ENCODE peak calls at places on chromosomes 6 and 20, in eight cellular contexts. Z is prostate gland, P is HCT116, T is spleen, B is K562, E is Panc1, W is stomach, O is transverse colon. C is an unnamed sample.

GRCh38 chr6:78851156-78851555 is 16.2 kb upstream of the IRAK1BP1 start:
- DNase-seq in O (no peak), E (no peak), Z (no peak), B (no peak), P (no peak), W (no peak), T (no peak), C (no peak)

GRCh38 chr6:139496654-139497343 is 122.4 kb upstream of the CITED2 start:
- DNase-seq in Z (no peak), B (peak), O (no peak), T (no peak), E (no peak), W (no peak), P (no peak), C (no peak)

GRCh38 chr6:169406794-169407193 is 153.1 kb upstream of the THBS2 start:
- DNase-seq in P (no peak), T (no peak), B (no peak), O (no peak), Z (no peak), E (no peak), W (no peak), C (no peak)

GRCh38 chr6:64874776-64875175 is 832.2 kb downstream of the EYS start:
- DNase-seq in B (no peak), E (no peak), T (no peak), Z (no peak), W (no peak), O (no peak), P (no peak), C (no peak)

GRCh38 chr20:34401741-34402455 is 38.8 kb downstream of the ITCH start:
- DNase-seq in P (no peak), W (no peak), T (no peak), O (no peak), Z (no peak), B (no peak), E (no peak), C (no peak)

GRCh38 chr6:129370268-129370916 is 339.6 kb downstream of the ARHGAP18 start:
- DNase-seq in E (peak), Z (peak), O (peak), T (no peak), W (peak), B (peak), P (peak), C (no peak)

GRCh38 chr6:97689078-97689754 is 406.2 kb upstream of the MMS22L start:
- DNase-seq in T (no peak), O (no peak), B (no peak), P (no peak), E (no peak), W (no peak), Z (no peak), C (no peak)

GRCh38 chr20:63448050-63448449 is 24.4 kb downstream of the KCNQ2 start:
- DNase-seq in O (peak), E (no peak), W (no peak), T (no peak), P (no peak), B (no peak), Z (no peak), C (no peak)

GRCh38 chr20:34768105-34768504 is 57.3 kb downstream of the NCOA6 start:
- DNase-seq in Z (no peak), E (no peak), O (no peak), B (no peak), P (no peak), W (no peak), T (no peak), C (no peak)

GRCh38 chr20:43040427-43040826 is 149.3 kb downstream of the PTPRT start:
- DNase-seq in W (no peak), P (no peak), Z (no peak), T (no peak), O (no peak), B (peak), E (no peak), C (no peak)

GRCh38 chr20:37575884-37576283 is 48.2 kb upstream of the BLCAP start:
- DNase-seq in Z (no peak), O (no peak), E (no peak), B (no peak), T (no peak), P (no peak), W (no peak), C (peak)

GRCh38 chr20:20207291-20207690 is 155.0 kb downstream of the CFAP61 start:
- DNase-seq in P (no peak), T (no peak), Z (no peak), W (no peak), B (no peak), E (no peak), O (no peak), C (no peak)

GRCh38 chr20:33828326-33828834 is 17.2 kb downstream of the CHMP4B start:
- DNase-seq in E (no peak), Z (no peak), B (no peak), W (no peak), O (no peak), P (no peak), T (no peak), C (no peak)

GRCh38 chr6:83126807-83127206 is 59.3 kb downstream of the DOP1A start:
- DNase-seq in Z (no peak), E (no peak), W (no peak), P (no peak), T (no peak), B (peak), O (no peak), C (no peak)

GRCh38 chr6:105936972-105937371 is 149.2 kb upstream of the PRDM1 start:
- DNase-seq in P (no peak), B (no peak), E (no peak), Z (no peak), O (no peak), T (no peak), W (no peak), C (no peak)

GRCh38 chr6:56689114-56689513 is 46.4 kb upstream of the DST start:
- DNase-seq in E (no peak), P (no peak), O (no peak), Z (no peak), B (no peak), T (no peak), W (no peak), C (no peak)
- H3K4me3 ChIP-seq in E (peak), P (no peak), O (no peak), Z (no peak), B (no peak), T (no peak), W (no peak), C (peak)

DNA sequence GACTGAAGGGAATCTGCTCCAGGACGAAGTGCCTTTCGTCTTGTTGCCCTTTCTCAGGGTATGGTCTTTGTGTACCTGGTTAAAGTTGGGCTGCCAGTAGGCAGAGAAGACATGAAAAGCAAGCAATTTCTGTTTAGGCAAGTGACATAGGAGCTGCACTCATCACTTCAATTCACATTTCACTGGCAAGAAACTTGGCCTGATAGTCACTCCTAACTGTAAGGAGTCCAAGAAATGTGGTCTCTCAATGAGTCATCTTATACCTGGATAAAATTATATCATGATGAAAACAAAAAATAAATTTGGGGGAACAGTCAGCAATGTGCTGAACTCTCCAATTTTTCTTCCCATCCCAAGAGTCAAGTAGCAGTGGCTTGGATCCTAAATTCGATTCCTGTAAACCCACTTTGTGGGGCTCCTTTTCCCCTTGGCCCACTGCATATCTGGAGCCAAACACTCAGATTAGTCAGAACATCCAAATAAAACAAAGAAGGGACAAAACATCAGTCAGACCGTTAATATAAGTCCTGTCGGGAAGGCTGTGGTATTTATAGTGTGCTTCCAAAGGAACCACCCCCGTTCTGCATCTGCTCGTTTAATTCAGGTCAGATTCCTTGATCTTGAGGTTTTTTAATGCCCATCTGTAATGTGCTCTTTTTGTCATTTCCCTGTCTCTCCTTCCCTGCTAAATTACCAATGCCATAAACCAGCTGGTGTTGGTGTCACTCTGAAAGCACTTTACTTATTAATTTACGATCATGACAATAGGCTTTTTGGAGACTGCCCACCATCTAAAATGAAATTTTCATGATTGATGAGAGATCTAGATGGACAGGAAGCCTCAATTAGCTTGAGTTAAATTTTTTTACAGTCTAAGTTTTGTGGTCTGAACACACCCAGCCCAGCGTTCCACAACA is 5.1 kb upstream of the GABRR1 start:
- DNase-seq in T (no peak), W (no peak), O (no peak), B (no peak), Z (no peak), P (no peak), E (no peak), C (no peak)
- TF ChIP-seq POLR2AphosphoS5 in T (no peak), W (no peak), O (no peak), B (no peak), Z (peak), P (no peak), E (no peak), C (no peak)

GRCh38 chr6:13380761-13381160 is 52.4 kb upstream of the TBC1D7 start:
- DNase-seq in E (no peak), B (peak), P (no peak), W (no peak), T (no peak), Z (no peak), O (no peak), C (no peak)

GRCh38 chr6:13383280-13384163 is 55.2 kb upstream of the TBC1D7 start:
- DNase-seq in P (no peak), E (no peak), Z (peak), B (no peak), T (no peak), O (no peak), W (no peak), C (no peak)

GRCh38 chr6:13377054-13377758 is 48.9 kb upstream of the TBC1D7 start:
- DNase-seq in Z (no peak), O (no peak), B (no peak), P (no peak), T (no peak), W (no peak), E (no peak), C (no peak)

GRCh38 chr6:13375360-13375878 is 47.1 kb upstream of the TBC1D7 start:
- DNase-seq in Z (no peak), P (no peak), E (no peak), T (no peak), B (no peak), O (no peak), W (no peak), C (no peak)

DNA sequence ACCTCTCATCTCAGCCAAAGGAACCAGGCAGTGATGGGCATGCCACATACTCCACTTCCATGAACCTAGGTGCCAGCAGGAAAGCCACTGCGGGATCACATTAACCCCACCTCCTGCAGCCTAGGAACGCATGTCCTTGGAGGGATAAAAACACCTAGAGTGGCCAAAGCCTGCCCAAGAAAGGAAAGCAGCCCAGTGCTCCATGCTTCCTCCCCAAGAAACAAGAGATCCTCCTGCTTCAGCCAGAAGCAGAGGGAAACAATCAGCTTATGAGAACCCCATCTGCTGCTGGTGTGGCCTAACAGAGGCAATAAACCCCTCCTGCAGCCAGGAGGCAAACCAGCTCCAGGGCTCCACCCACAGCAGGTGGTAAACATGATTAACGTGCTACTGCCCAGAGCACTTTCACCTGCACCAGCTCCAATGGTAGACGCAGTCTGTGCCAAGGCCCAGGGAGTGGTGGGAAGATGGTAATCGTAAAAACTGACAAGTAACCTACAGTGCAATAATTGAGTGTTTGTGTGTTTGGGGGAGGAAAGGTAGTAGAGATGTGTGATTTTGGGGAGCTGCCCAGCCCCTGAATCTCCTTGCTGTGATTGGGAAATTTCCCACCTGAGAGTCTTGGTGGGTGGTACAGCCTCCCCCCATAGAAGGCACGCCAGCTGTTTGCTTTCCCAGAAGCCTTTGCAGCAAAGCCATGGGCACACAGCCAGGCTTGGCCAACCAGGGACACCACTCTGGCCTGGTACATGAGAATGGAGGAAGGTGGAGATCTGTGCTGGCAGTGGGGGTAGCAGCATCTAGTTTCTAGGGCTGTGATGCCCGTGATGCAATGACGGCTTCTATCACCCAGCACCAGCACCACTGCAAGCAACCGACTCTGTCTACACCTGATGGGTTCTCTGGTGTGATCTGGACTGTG is 50.6 kb upstream of the TBC1D7 start:
- DNase-seq in T (no peak), B (no peak), E (no peak), O (peak), P (no peak), W (peak), Z (peak), C (no peak)
- TF ChIP-seq CTCF in T (no peak), B (no peak), E (no peak), O (no peak), P (peak), W (peak), Z (peak), C (no peak)

GRCh38 chr6:3194535-3195376 is 32.7 kb downstream of the TUBB2B start:
- DNase-seq in T (no peak), Z (no peak), B (peak), E (no peak), O (no peak), P (no peak), W (no peak), C (no peak)

GRCh38 chr6:3196770-3197169 is 30.7 kb downstream of the TUBB2B start:
- DNase-seq in P (no peak), E (no peak), Z (no peak), B (peak), W (no peak), T (no peak), O (no peak), C (no peak)

GRCh38 chr6:3195695-3196497 is 31.6 kb downstream of the TUBB2B start:
- DNase-seq in O (no peak), Z (no peak), E (no peak), W (no peak), B (peak), T (no peak), P (peak), C (no peak)

GRCh38 chr6:3193102-3193837 is 34.2 kb downstream of the TUBB2B start:
- DNase-seq in B (no peak), Z (no peak), T (no peak), W (no peak), E (no peak), P (no peak), O (no peak), C (no peak)

GRCh38 chr6:3195377-3195694 is 32.1 kb downstream of the TUBB2B start:
- DNase-seq in E (no peak), W (no peak), B (no peak), P (no peak), O (no peak), Z (no peak), T (no peak), C (no peak)
- H3K4me3 ChIP-seq in E (no peak), W (no peak), B (peak), P (no peak), O (no peak), Z (no peak), T (no peak), C (no peak)

DNA sequence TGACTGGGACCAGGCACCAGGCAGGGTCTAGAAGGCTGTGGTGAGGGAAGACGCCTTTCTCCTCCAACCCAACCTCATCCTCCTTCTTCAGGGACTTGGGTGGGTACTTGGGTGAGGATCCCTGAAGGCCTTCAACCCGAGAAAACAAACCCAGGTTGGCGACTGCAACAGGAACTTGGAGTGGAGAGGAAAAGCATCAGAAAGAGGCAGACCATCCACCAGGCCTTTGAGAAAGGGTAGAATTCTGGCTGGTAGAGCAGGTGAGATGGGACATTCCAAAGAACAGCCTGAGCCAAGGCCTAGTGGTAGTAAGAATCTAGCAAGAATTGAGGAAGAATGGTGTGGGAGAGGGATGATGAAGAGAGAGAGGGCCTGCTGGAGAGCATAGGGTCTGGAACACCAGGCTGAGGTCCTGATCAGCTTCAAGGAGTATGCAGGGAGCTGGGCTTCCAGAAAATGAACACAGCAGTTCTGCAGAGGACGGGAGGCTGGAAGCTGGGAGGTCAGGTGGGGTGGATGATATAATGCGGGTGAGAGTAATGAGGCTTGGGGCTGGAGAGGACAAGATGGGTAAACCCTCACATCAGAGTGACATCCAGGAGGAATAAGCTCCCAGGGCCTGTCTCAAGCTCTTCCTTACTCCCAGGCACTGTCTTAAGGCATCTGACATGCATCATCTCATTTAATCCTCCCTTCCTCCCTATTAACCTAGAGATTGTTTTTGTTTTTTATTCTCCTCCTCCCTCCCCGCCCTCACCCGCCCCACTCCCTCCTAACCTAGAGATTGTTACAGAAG is 45.2 kb upstream of the TTPAL start:
- DNase-seq in W (no peak), E (no peak), Z (no peak), O (no peak), P (no peak), T (no peak), B (no peak), C (no peak)
- TF ChIP-seq POLR2AphosphoS5 in W (no peak), E (no peak), Z (no peak), O (no peak), P (no peak), T (no peak), B (no peak), C (no peak)

GRCh38 chr6:154738561-154738961 is 5.3 kb downstream of the SCAF8 start:
- DNase-seq in O (no peak), P (no peak), E (no peak), T (no peak), W (no peak), Z (no peak), B (peak), C (no peak)
- TF ChIP-seq CTCF in O (no peak), P (no peak), E (no peak), T (no peak), W (no peak), Z (no peak), B (no peak), C (no peak)

C was measured in sigmoid colon.